ENCODE peak calls at places on chromosome 16, in seven cellular contexts. One of them, this sample, is unnamed.

GRCh38 chr16:85027968-85028637 is 508 bp downstream of the KIAA0513 start:
- DNase-seq in cardiac fibroblast: no peak
- DNase-seq in AG10803: no peak
- DNase-seq in SK-N-SH: no peak
- DNase-seq in neural progenitor cell: peak; percentile 73
- DNase-seq in sigmoid colon: no peak
- DNase-seq in AG09309: no peak
- DNase-seq in this sample: peak; percentile 42

GRCh38 chr16:67301080-67301757 is 21.9 kb downstream of the PLEKHG4 start:
- DNase-seq in cardiac fibroblast: peak; percentile 45
- DNase-seq in AG10803: no peak
- DNase-seq in SK-N-SH: no peak
- DNase-seq in neural progenitor cell: no peak
- DNase-seq in sigmoid colon: no peak
- DNase-seq in AG09309: no peak
- DNase-seq in this sample: no peak

GRCh38 chr16:1532081-1532760 is 1.2 kb upstream of the TMEM204 start:
- DNase-seq in cardiac fibroblast: peak; percentile 24
- DNase-seq in AG10803: peak; percentile 65
- DNase-seq in SK-N-SH: no peak
- DNase-seq in neural progenitor cell: no peak
- DNase-seq in sigmoid colon: peak; percentile 96
- DNase-seq in AG09309: no peak
- DNase-seq in this sample: peak; percentile 38

GRCh38 chr16:8561496-8561895 is 28.8 kb downstream of the TMEM114 start:
- DNase-seq in cardiac fibroblast: no peak
- DNase-seq in AG10803: no peak
- DNase-seq in SK-N-SH: no peak
- DNase-seq in neural progenitor cell: no peak
- DNase-seq in sigmoid colon: no peak
- DNase-seq in AG09309: no peak
- DNase-seq in this sample: no peak

GRCh38 chr16:81601008-81601428 is 156.4 kb downstream of the CMIP start:
- DNase-seq in cardiac fibroblast: peak; percentile 74
- DNase-seq in AG10803: peak; percentile 54
- DNase-seq in SK-N-SH: peak; percentile 49
- DNase-seq in neural progenitor cell: no peak
- DNase-seq in sigmoid colon: no peak
- DNase-seq in AG09309: no peak
- DNase-seq in this sample: no peak

GRCh38 chr16:85055503-85056210 is 28.1 kb downstream of the KIAA0513 start:
- DNase-seq in cardiac fibroblast: peak; percentile 71
- DNase-seq in AG10803: peak; percentile 50
- DNase-seq in SK-N-SH: peak; percentile 43
- DNase-seq in neural progenitor cell: no peak
- DNase-seq in sigmoid colon: no peak
- DNase-seq in AG09309: peak; percentile 5
- DNase-seq in this sample: no peak

GRCh38 chr16:17463335-17463734 is 7.4 kb downstream of the XYLT1 start:
- DNase-seq in cardiac fibroblast: no peak
- DNase-seq in AG10803: no peak
- DNase-seq in SK-N-SH: no peak
- DNase-seq in neural progenitor cell: no peak
- DNase-seq in sigmoid colon: no peak
- DNase-seq in AG09309: no peak
- DNase-seq in this sample: no peak

GRCh38 chr16:25692307-25692706 is 548 bp downstream of the HS3ST4 start:
- DNase-seq in cardiac fibroblast: no peak
- DNase-seq in AG10803: no peak
- DNase-seq in SK-N-SH: peak; percentile 35
- DNase-seq in neural progenitor cell: peak; percentile 66
- DNase-seq in sigmoid colon: no peak
- DNase-seq in AG09309: no peak
- DNase-seq in this sample: no peak

GRCh38 chr16:30028438-30029093 is 2.5 kb downstream of the TLCD3B start:
- DNase-seq in cardiac fibroblast: no peak
- DNase-seq in AG10803: no peak
- DNase-seq in SK-N-SH: no peak
- DNase-seq in neural progenitor cell: peak; percentile 89
- DNase-seq in sigmoid colon: no peak
- DNase-seq in AG09309: no peak
- DNase-seq in this sample: no peak

GRCh38 chr16:881219-882097 is 80.9 kb upstream of the GNG13 start:
- DNase-seq in cardiac fibroblast: no peak
- DNase-seq in AG10803: no peak
- DNase-seq in SK-N-SH: no peak
- DNase-seq in neural progenitor cell: no peak
- DNase-seq in sigmoid colon: peak; percentile 54
- DNase-seq in AG09309: no peak
- DNase-seq in this sample: no peak

GRCh38 chr16:8966781-8967436 is 3.2 kb upstream of the USP7 start:
- DNase-seq in cardiac fibroblast: no peak
- DNase-seq in AG10803: no peak
- DNase-seq in SK-N-SH: no peak
- DNase-seq in neural progenitor cell: no peak
- DNase-seq in sigmoid colon: no peak
- DNase-seq in AG09309: no peak
- DNase-seq in this sample: no peak

GRCh38 chr16:83615981-83616380 is 191.8 kb upstream of the HSBP1 start:
- DNase-seq in cardiac fibroblast: no peak
- DNase-seq in AG10803: peak; percentile 66
- DNase-seq in SK-N-SH: no peak
- DNase-seq in neural progenitor cell: no peak
- DNase-seq in sigmoid colon: no peak
- DNase-seq in AG09309: no peak
- DNase-seq in this sample: no peak

GRCh38 chr16:83603981-83604570 is 203.7 kb upstream of the HSBP1 start:
- DNase-seq in cardiac fibroblast: no peak
- DNase-seq in AG10803: peak; percentile 70
- DNase-seq in SK-N-SH: no peak
- DNase-seq in neural progenitor cell: no peak
- DNase-seq in sigmoid colon: no peak
- DNase-seq in AG09309: no peak
- DNase-seq in this sample: no peak

GRCh38 chr16:75471723-75472634 is 7.5 kb upstream of the TMEM170A start:
- DNase-seq in cardiac fibroblast: peak; percentile 76
- DNase-seq in AG10803: peak; percentile 59
- DNase-seq in SK-N-SH: peak; percentile 91
- DNase-seq in neural progenitor cell: peak; percentile 69
- DNase-seq in sigmoid colon: peak; percentile 78
- DNase-seq in AG09309: peak; percentile 20
- DNase-seq in this sample: peak; percentile 61

GRCh38 chr16:50313596-50314483 is 47.5 kb downstream of the ADCY7 start:
- DNase-seq in cardiac fibroblast: peak; percentile 79
- DNase-seq in AG10803: peak; percentile 83
- DNase-seq in SK-N-SH: no peak
- DNase-seq in neural progenitor cell: no peak
- DNase-seq in sigmoid colon: peak; percentile 76
- DNase-seq in AG09309: no peak
- DNase-seq in this sample: no peak

GRCh38 chr16:6573577-6573976 is 759.1 kb upstream of the RBFOX1 start:
- DNase-seq in cardiac fibroblast: no peak
- DNase-seq in AG10803: no peak
- DNase-seq in SK-N-SH: peak; percentile 80
- DNase-seq in neural progenitor cell: peak; percentile 79
- DNase-seq in sigmoid colon: no peak
- DNase-seq in AG09309: no peak
- DNase-seq in this sample: peak; percentile 53

GRCh38 chr16:48879173-48879926 is 269.4 kb upstream of the N4BP1 start:
- DNase-seq in cardiac fibroblast: no peak
- DNase-seq in AG10803: no peak
- DNase-seq in SK-N-SH: no peak
- DNase-seq in neural progenitor cell: no peak
- DNase-seq in sigmoid colon: no peak
- DNase-seq in AG09309: no peak
- DNase-seq in this sample: no peak

GRCh38 chr16:56547120-56547948 is 17.5 kb upstream of the MT4 start:
- DNase-seq in cardiac fibroblast: peak; percentile 30
- DNase-seq in AG10803: peak; percentile 66
- DNase-seq in SK-N-SH: peak; percentile 20
- DNase-seq in neural progenitor cell: peak; percentile 90
- DNase-seq in sigmoid colon: peak; percentile 70
- DNase-seq in AG09309: peak; percentile 10
- DNase-seq in this sample: no peak

GRCh38 chr16:3071655-3072054 is 6.2 kb downstream of the IL32 start:
- DNase-seq in cardiac fibroblast: no peak
- DNase-seq in AG10803: no peak
- DNase-seq in SK-N-SH: no peak
- DNase-seq in neural progenitor cell: no peak
- DNase-seq in sigmoid colon: no peak
- DNase-seq in AG09309: no peak
- DNase-seq in this sample: no peak

GRCh38 chr16:3073448-3073847 is 8.0 kb downstream of the IL32 start:
- DNase-seq in cardiac fibroblast: no peak
- DNase-seq in AG10803: no peak
- DNase-seq in SK-N-SH: no peak
- DNase-seq in neural progenitor cell: no peak
- DNase-seq in sigmoid colon: no peak
- DNase-seq in AG09309: no peak
- DNase-seq in this sample: no peak

GRCh38 chr16:3076577-3076976 is 11.1 kb downstream of the IL32 start:
- DNase-seq in cardiac fibroblast: no peak
- DNase-seq in AG10803: no peak
- DNase-seq in SK-N-SH: no peak
- DNase-seq in neural progenitor cell: no peak
- DNase-seq in sigmoid colon: no peak
- DNase-seq in AG09309: no peak
- DNase-seq in this sample: no peak

GRCh38 chr16:3070608-3071111 is 5.2 kb downstream of the IL32 start:
- DNase-seq in cardiac fibroblast: no peak
- DNase-seq in AG10803: no peak
- DNase-seq in SK-N-SH: no peak
- DNase-seq in neural progenitor cell: no peak
- DNase-seq in sigmoid colon: no peak
- DNase-seq in AG09309: no peak
- DNase-seq in this sample: no peak

GRCh38 chr16:3074860-3075545 is 9.6 kb downstream of the IL32 start:
- DNase-seq in cardiac fibroblast: no peak
- DNase-seq in AG10803: no peak
- DNase-seq in SK-N-SH: no peak
- DNase-seq in neural progenitor cell: no peak
- DNase-seq in sigmoid colon: no peak
- DNase-seq in AG09309: no peak
- DNase-seq in this sample: no peak
- H3K4me3 ChIP-seq in cardiac fibroblast: no peak overlapping the region
- H3K4me3 ChIP-seq in AG10803: no peak overlapping the region
- H3K4me3 ChIP-seq in SK-N-SH: no peak overlapping the region
- H3K4me3 ChIP-seq in neural progenitor cell: no peak overlapping the region
- H3K4me3 ChIP-seq in sigmoid colon: no peak overlapping the region
- H3K4me3 ChIP-seq in AG09309: no peak overlapping the region
- H3K4me3 ChIP-seq in this sample: no peak overlapping the region

GRCh38 chr16:19872935-19873334 is 11.7 kb downstream of the GPRC5B start:
- DNase-seq in cardiac fibroblast: no peak
- DNase-seq in AG10803: no peak
- DNase-seq in SK-N-SH: no peak
- DNase-seq in neural progenitor cell: no peak
- DNase-seq in sigmoid colon: no peak
- DNase-seq in AG09309: no peak
- DNase-seq in this sample: no peak

GRCh38 chr16:19874026-19874425 is 10.6 kb downstream of the GPRC5B start:
- DNase-seq in cardiac fibroblast: no peak
- DNase-seq in AG10803: no peak
- DNase-seq in SK-N-SH: no peak
- DNase-seq in neural progenitor cell: no peak
- DNase-seq in sigmoid colon: no peak
- DNase-seq in AG09309: no peak
- DNase-seq in this sample: no peak

GRCh38 chr16:19875900-19876299 is 8.7 kb downstream of the GPRC5B start:
- DNase-seq in cardiac fibroblast: no peak
- DNase-seq in AG10803: no peak
- DNase-seq in SK-N-SH: no peak
- DNase-seq in neural progenitor cell: peak; percentile 63
- DNase-seq in sigmoid colon: no peak
- DNase-seq in AG09309: no peak
- DNase-seq in this sample: no peak

GRCh38 chr16:19876501-19877059 is 8.1 kb downstream of the GPRC5B start:
- DNase-seq in cardiac fibroblast: no peak
- DNase-seq in AG10803: no peak
- DNase-seq in SK-N-SH: no peak
- DNase-seq in neural progenitor cell: no peak
- DNase-seq in sigmoid colon: no peak
- DNase-seq in AG09309: no peak
- DNase-seq in this sample: no peak

GRCh38 chr16:19874816-19875546 is 9.7 kb downstream of the GPRC5B start:
- DNase-seq in cardiac fibroblast: no peak
- DNase-seq in AG10803: no peak
- DNase-seq in SK-N-SH: no peak
- DNase-seq in neural progenitor cell: no peak
- DNase-seq in sigmoid colon: no peak
- DNase-seq in AG09309: no peak
- DNase-seq in this sample: no peak
- H3K4me3 ChIP-seq in cardiac fibroblast: no peak overlapping the region
- H3K4me3 ChIP-seq in AG10803: no peak overlapping the region
- H3K4me3 ChIP-seq in SK-N-SH: no peak overlapping the region
- H3K4me3 ChIP-seq in neural progenitor cell: no peak overlapping the region
- H3K4me3 ChIP-seq in sigmoid colon: no peak overlapping the region
- H3K4me3 ChIP-seq in AG09309: no peak overlapping the region
- H3K4me3 ChIP-seq in this sample: no peak overlapping the region

DNA sequence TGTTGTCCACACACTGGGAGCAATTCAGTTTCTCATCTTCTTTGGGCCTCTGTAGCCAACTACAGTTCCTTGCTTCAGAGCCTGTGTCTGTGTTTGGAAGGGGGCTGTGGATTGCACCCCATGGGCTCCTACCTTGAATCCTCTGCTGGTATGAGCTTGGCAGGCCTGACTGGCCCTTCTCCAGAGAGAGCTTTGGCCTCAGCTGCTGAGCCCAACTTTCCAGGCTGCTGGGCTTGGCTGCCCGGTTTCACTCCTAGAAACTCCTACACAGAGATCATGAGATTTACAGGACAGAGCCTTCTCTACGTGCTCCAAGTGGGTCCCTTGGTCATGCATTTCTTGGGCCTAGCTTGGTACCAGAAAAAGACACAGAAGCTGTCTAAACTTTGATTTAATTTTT is 354.4 kb downstream of the SNX29 start:
- DNase-seq in cardiac fibroblast: peak; percentile 21
- DNase-seq in AG10803: peak; percentile 22
- DNase-seq in SK-N-SH: no peak
- DNase-seq in neural progenitor cell: no peak
- DNase-seq in sigmoid colon: no peak
- DNase-seq in AG09309: no peak
- DNase-seq in this sample: no peak
- H3K4me3 ChIP-seq in cardiac fibroblast: no peak overlapping the region
- H3K4me3 ChIP-seq in AG10803: no peak overlapping the region
- H3K4me3 ChIP-seq in SK-N-SH: no peak overlapping the region
- H3K4me3 ChIP-seq in neural progenitor cell: no peak overlapping the region
- H3K4me3 ChIP-seq in sigmoid colon: no peak overlapping the region
- H3K4me3 ChIP-seq in AG09309: no peak overlapping the region
- H3K4me3 ChIP-seq in this sample: no peak overlapping the region

DNA sequence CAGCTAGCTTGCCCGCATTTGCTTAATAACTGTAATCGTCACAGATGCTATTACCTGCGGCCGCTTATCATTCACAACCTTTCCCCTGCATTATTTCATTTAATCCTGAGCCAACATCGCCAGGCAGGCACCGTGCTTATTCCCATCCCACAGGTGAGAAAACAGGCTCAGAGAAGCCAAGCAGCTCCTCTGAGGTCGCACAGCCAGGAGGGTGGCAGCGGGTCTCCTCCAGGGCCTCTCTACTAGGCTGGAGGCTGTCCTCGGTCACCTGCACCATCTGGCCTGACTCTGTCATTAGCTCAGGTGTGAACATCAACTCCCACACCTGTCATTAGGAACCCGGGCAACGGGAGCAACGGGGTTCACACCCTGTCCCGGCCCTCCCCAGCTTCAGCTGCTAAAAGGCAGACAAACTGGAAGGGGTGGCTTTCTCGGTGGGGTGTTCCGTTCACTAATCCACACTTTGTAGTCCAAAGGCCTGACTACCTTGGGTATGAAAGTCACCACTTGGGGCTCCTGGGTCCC is 3.0 kb downstream of the PPL start:
- DNase-seq in cardiac fibroblast: no peak
- DNase-seq in AG10803: no peak
- DNase-seq in SK-N-SH: no peak
- DNase-seq in neural progenitor cell: no peak
- DNase-seq in sigmoid colon: no peak
- DNase-seq in AG09309: no peak
- DNase-seq in this sample: no peak
- H3K4me3 ChIP-seq in cardiac fibroblast: no peak overlapping the region
- H3K4me3 ChIP-seq in AG10803: no peak overlapping the region
- H3K4me3 ChIP-seq in SK-N-SH: no peak overlapping the region
- H3K4me3 ChIP-seq in neural progenitor cell: no peak overlapping the region
- H3K4me3 ChIP-seq in sigmoid colon: no peak overlapping the region
- H3K4me3 ChIP-seq in AG09309: no peak overlapping the region
- H3K4me3 ChIP-seq in this sample: no peak overlapping the region

This sample was measured in BE2C.